ENCODE peak calls at places on chromosomes 2 and 18, in seven cellular contexts. B, F, U, V, L, P and Q are unnamed samples.

GRCh38 chr2:240205763-240206162 is 65.3 kb upstream of the OTOS start:
- DNase-seq in B (no peak), F (no peak), U (no peak), V (no peak), L (no peak), P (no peak), Q (no peak)

GRCh38 chr2:12737226-12738111 is 20.7 kb downstream of the TRIB2 start:
- DNase-seq in B (no peak), F (no peak), U (no peak), V (no peak), L (no peak), P (no peak), Q (no peak)

GRCh38 chr2:120552800-120553471 is 182.7 kb upstream of the GLI2 start:
- DNase-seq in B (peak), F (peak), U (peak), V (peak), L (peak), P (peak), Q (peak)

GRCh38 chr2:201515573-201516246 is 64.2 kb downstream of the STRADB start:
- DNase-seq in B (no peak), F (no peak), U (no peak), V (no peak), L (no peak), P (no peak), Q (no peak)

GRCh38 chr2:41720702-41721344 is 327.0 kb upstream of the PKDCC start:
- DNase-seq in B (no peak), F (peak), U (no peak), V (no peak), L (no peak), P (no peak), Q (no peak)

GRCh38 chr2:182368446-182368845 is 58.4 kb downstream of the PDE1A start:
- DNase-seq in B (no peak), F (peak), U (no peak), V (no peak), L (no peak), P (no peak), Q (no peak)

GRCh38 chr18:11808001-11808855 is 43.0 kb upstream of the CHMP1B start:
- DNase-seq in B (peak), F (peak), U (peak), V (no peak), L (no peak), P (no peak), Q (no peak)

GRCh38 chr2:29106980-29107388 is 8.2 kb upstream of the CLIP4 start:
- DNase-seq in B (peak), F (peak), U (no peak), V (no peak), L (no peak), P (no peak), Q (no peak)

GRCh38 chr2:191635333-191636234 is 42.4 kb upstream of the NABP1 start:
- DNase-seq in B (peak), F (peak), U (no peak), V (no peak), L (no peak), P (no peak), Q (peak)

GRCh38 chr2:130865401-130865800 is 28.7 kb downstream of the ARHGEF4 start:
- DNase-seq in B (no peak), F (no peak), U (no peak), V (no peak), L (no peak), P (no peak), Q (no peak)

GRCh38 chr2:42743667-42744005 is 20.3 kb downstream of the OXER1 start:
- DNase-seq in B (no peak), F (no peak), U (no peak), V (no peak), L (no peak), P (no peak), Q (no peak)

GRCh38 chr2:46683541-46683940 is 204.2 kb downstream of the TMEM247 start:
- DNase-seq in B (no peak), F (no peak), U (no peak), V (no peak), L (no peak), P (no peak), Q (no peak)

DNA sequence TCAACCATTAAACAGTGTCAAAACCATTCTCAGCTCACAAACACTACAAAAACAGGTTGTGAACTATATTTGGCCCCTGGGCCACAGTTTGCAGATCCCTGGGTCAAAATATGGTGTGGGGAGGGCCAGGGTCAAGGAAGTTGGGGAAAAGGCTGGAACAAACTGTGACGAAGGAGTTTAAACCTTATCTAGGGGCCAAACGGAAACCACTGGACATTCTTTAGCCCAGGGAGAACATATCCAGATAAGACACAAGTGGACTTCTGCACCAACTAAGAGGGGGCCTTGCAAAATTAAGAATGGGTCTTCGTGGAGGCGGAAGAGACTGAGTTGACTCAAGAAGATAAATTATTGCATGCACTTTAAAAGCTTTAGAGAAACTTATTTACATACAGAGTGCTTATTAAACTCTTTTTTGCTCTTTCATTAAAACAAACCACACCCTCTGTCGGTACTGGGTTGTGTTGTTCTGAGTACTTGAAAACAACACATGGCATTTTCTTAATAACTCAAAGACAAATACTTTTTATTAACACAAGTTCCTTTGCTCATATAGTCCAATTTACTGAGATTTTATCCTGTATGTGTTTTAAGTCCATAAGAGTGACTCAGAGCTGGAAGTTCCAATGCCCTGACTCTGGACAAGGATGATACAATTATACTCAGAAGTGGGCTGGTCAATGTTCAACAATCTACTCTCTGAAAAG is 5.3 kb upstream of the ASAP2 start:
- DNase-seq in B (no peak), F (peak), U (no peak), V (no peak), L (no peak), P (no peak), Q (no peak)
- TF ChIP-seq POLR2A in B (no peak), F (no peak), U (no peak), V (no peak), L (no peak), P (no peak), Q (no peak)

DNA sequence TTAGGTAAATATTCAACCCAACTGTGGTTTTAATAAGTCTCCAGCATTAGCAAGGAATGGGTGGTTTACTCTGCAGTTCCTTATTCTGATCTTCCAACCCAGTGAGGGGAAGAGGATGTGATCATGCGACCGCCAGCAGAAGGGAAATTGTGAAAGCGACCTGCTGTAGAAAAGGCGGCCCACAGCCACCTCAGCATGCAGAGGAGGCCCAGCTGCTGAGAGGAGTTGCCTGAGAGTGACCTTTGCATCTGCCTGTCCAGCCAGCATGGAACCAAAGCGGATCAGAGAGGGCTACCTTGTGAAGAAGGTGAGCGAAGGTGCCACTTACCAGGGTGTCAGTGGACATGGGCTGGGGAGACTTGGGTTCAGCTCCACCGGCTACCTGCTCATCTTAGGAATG is at the start of gene PLEK:
- DNase-seq in B (no peak), F (no peak), U (no peak), V (peak), L (peak), P (peak), Q (peak)
- TF ChIP-seq POLR2A in B (no peak), F (no peak), U (no peak), V (peak), L (peak), P (peak), Q (no peak)

GRCh38 chr2:188291617-188292445 is at the start of gene GULP1:
- DNase-seq in B (peak), F (peak), U (peak), V (peak), L (peak), P (no peak), Q (peak)
- TF ChIP-seq POLR2A in B (no peak), F (peak), U (peak), V (peak), L (no peak), P (no peak), Q (no peak)

GRCh38 chr18:34493099-34493544 is 217.0 kb upstream of the DTNA start:
- DNase-seq in B (peak), F (peak), U (no peak), V (peak), L (peak), P (peak), Q (no peak)
- TF ChIP-seq POLR2A in B (no peak), F (no peak), U (no peak), V (no peak), L (no peak), P (no peak), Q (no peak)

GRCh38 chr2:74548285-74548918 is 5.3 kb downstream of the LOXL3 start:
- DNase-seq in B (no peak), F (no peak), U (no peak), V (no peak), L (no peak), P (no peak), Q (no peak)
- TF ChIP-seq POLR2A in B (no peak), F (no peak), U (no peak), V (no peak), L (no peak), P (no peak), Q (peak)

DNA sequence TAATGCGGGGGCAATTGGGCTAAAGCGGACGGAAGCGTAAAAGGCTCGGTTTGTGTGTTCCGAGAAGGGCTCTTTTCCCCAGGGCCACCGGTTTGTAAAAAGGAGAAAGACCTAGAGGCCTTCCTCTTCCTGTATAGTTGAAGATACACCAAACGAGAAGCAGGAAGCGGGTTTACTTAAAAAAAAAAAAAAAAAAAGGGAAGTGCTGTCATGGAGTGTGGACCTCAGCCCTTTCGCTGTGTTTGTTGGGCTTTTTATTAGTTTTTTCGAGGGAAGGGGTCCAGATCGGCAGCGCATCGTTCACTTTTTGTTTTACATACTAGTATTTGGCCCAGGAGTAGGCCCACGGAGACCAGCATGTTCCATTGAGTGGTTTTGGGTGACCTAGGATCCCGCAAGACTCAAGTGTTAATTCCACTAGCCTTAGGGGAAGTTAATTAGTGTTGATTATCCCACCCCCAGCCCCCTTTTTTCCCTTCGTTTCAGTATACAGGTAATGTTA is 669 bp downstream of the ACTR2 start:
- DNase-seq in B (peak), F (peak), U (no peak), V (no peak), L (no peak), P (peak), Q (no peak)
- TF ChIP-seq POLR2A in B (no peak), F (no peak), U (no peak), V (no peak), L (no peak), P (no peak), Q (no peak)

GRCh38 chr2:128720440-128721022 is 401.9 kb upstream of the HS6ST1 start:
- DNase-seq in B (no peak), F (no peak), U (no peak), V (no peak), L (no peak), P (no peak), Q (no peak)
- TF ChIP-seq POLR2A in B (no peak), F (no peak), U (no peak), V (no peak), L (no peak), P (no peak), Q (no peak)

GRCh38 chr2:161308178-161308955 is at the start of gene PSMD14:
- DNase-seq in B (peak), F (peak), U (peak), V (peak), L (peak), P (peak), Q (peak)
- TF ChIP-seq POLR2A in B (peak), F (peak), U (peak), V (peak), L (peak), P (peak), Q (peak)

GRCh38 chr18:57780318-57781127 is 22.6 kb downstream of the ATP8B1 start:
- DNase-seq in B (no peak), F (peak), U (no peak), V (no peak), L (no peak), P (peak), Q (no peak)
- TF ChIP-seq POLR2A in B (no peak), F (peak), U (no peak), V (no peak), L (no peak), P (no peak), Q (no peak)

GRCh38 chr2:144511222-144511855 is 8.6 kb downstream of the ZEB2 start:
- DNase-seq in B (no peak), F (no peak), U (no peak), V (no peak), L (no peak), P (no peak), Q (peak)

GRCh38 chr2:144514731-144515424 is 5.0 kb downstream of the ZEB2 start:
- DNase-seq in B (no peak), F (no peak), U (no peak), V (no peak), L (no peak), P (no peak), Q (peak)

GRCh38 chr2:144513388-144514100 is 6.4 kb downstream of the ZEB2 start:
- DNase-seq in B (no peak), F (peak), U (no peak), V (no peak), L (no peak), P (no peak), Q (peak)

GRCh38 chr2:144511945-144512344 is 8.0 kb downstream of the ZEB2 start:
- DNase-seq in B (no peak), F (no peak), U (no peak), V (no peak), L (no peak), P (no peak), Q (no peak)

GRCh38 chr2:144512421-144513272 is 7.3 kb downstream of the ZEB2 start:
- DNase-seq in B (no peak), F (no peak), U (no peak), V (no peak), L (no peak), P (no peak), Q (peak)
- TF ChIP-seq POLR2A in B (no peak), F (peak), U (no peak), V (no peak), L (no peak), P (no peak), Q (no peak)